ENCODE peak calls at places on chromosome 4, in ten cellular contexts. One of them, this sample, is unnamed.

GRCh38 chr4:76536381-76536689 is 101.3 kb downstream of the SHROOM3 start:
- DNase-seq in cardiac muscle cell: no peak
- DNase-seq in GM23338: no peak
- DNase-seq in ovary: no peak
- DNase-seq in body of pancreas: no peak
- DNase-seq in OCI-LY7: no peak
- DNase-seq in suprapubic skin: no peak
- DNase-seq in endodermal cell: no peak
- DNase-seq in upper lobe of right lung: no peak
- DNase-seq in CD4-positive, CD25-positive, alpha-beta regulatory T cell: no peak
- DNase-seq in this sample: no peak

GRCh38 chr4:9691221-9692065 is 90.0 kb upstream of the DRD5 start:
- DNase-seq in cardiac muscle cell: peak; percentile 96
- DNase-seq in GM23338: peak; percentile 97
- DNase-seq in ovary: peak; percentile 96
- DNase-seq in body of pancreas: peak; percentile 96
- DNase-seq in OCI-LY7: peak; percentile 70
- DNase-seq in suprapubic skin: peak; percentile 98
- DNase-seq in endodermal cell: peak; percentile 100
- DNase-seq in upper lobe of right lung: peak; percentile 98
- DNase-seq in CD4-positive, CD25-positive, alpha-beta regulatory T cell: peak; percentile 88
- DNase-seq in this sample: peak; percentile 91

GRCh38 chr4:33062155-33062554 is 2342.0 kb downstream of the PCDH7 start:
- DNase-seq in cardiac muscle cell: peak; percentile 57
- DNase-seq in GM23338: no peak
- DNase-seq in ovary: no peak
- DNase-seq in body of pancreas: no peak
- DNase-seq in OCI-LY7: no peak
- DNase-seq in suprapubic skin: no peak
- DNase-seq in endodermal cell: no peak
- DNase-seq in upper lobe of right lung: no peak
- DNase-seq in CD4-positive, CD25-positive, alpha-beta regulatory T cell: no peak
- DNase-seq in this sample: no peak

GRCh38 chr4:165208322-165208652 is 926 bp downstream of the KLHL2 start:
- DNase-seq in cardiac muscle cell: no peak
- DNase-seq in GM23338: no peak
- DNase-seq in ovary: no peak
- DNase-seq in body of pancreas: no peak
- DNase-seq in OCI-LY7: no peak
- DNase-seq in suprapubic skin: no peak
- DNase-seq in endodermal cell: no peak
- DNase-seq in upper lobe of right lung: no peak
- DNase-seq in CD4-positive, CD25-positive, alpha-beta regulatory T cell: peak; percentile 37
- DNase-seq in this sample: no peak

GRCh38 chr4:55013431-55013955 is 111.9 kb downstream of the KDR start:
- DNase-seq in cardiac muscle cell: no peak
- DNase-seq in GM23338: no peak
- DNase-seq in ovary: no peak
- DNase-seq in body of pancreas: no peak
- DNase-seq in OCI-LY7: no peak
- DNase-seq in suprapubic skin: no peak
- DNase-seq in endodermal cell: no peak
- DNase-seq in upper lobe of right lung: no peak
- DNase-seq in CD4-positive, CD25-positive, alpha-beta regulatory T cell: no peak
- DNase-seq in this sample: no peak

GRCh38 chr4:110211007-110211769 is 12.8 kb upstream of the ELOVL6 start:
- DNase-seq in cardiac muscle cell: peak; percentile 69
- DNase-seq in GM23338: peak; percentile 70
- DNase-seq in ovary: no peak
- DNase-seq in body of pancreas: peak; percentile 18
- DNase-seq in OCI-LY7: peak; percentile 66
- DNase-seq in suprapubic skin: no peak
- DNase-seq in endodermal cell: no peak
- DNase-seq in upper lobe of right lung: no peak
- DNase-seq in CD4-positive, CD25-positive, alpha-beta regulatory T cell: peak; percentile 46
- DNase-seq in this sample: peak; percentile 41

GRCh38 chr4:143420227-143420626 is 83.6 kb downstream of the GAB1 start:
- DNase-seq in cardiac muscle cell: no peak
- DNase-seq in GM23338: no peak
- DNase-seq in ovary: no peak
- DNase-seq in body of pancreas: no peak
- DNase-seq in OCI-LY7: peak; percentile 75
- DNase-seq in suprapubic skin: no peak
- DNase-seq in endodermal cell: no peak
- DNase-seq in upper lobe of right lung: no peak
- DNase-seq in CD4-positive, CD25-positive, alpha-beta regulatory T cell: no peak
- DNase-seq in this sample: no peak

GRCh38 chr4:83362492-83363329 is 28.1 kb upstream of the HPSE start:
- DNase-seq in cardiac muscle cell: peak; percentile 67
- DNase-seq in GM23338: peak; percentile 33
- DNase-seq in ovary: no peak
- DNase-seq in body of pancreas: no peak
- DNase-seq in OCI-LY7: peak; percentile 63
- DNase-seq in suprapubic skin: no peak
- DNase-seq in endodermal cell: no peak
- DNase-seq in upper lobe of right lung: no peak
- DNase-seq in CD4-positive, CD25-positive, alpha-beta regulatory T cell: peak; percentile 8
- DNase-seq in this sample: no peak

GRCh38 chr4:138727704-138728103 is 287.9 kb upstream of the NOCT start:
- DNase-seq in cardiac muscle cell: peak; percentile 35
- DNase-seq in GM23338: no peak
- DNase-seq in ovary: no peak
- DNase-seq in body of pancreas: no peak
- DNase-seq in OCI-LY7: no peak
- DNase-seq in suprapubic skin: no peak
- DNase-seq in endodermal cell: no peak
- DNase-seq in upper lobe of right lung: no peak
- DNase-seq in CD4-positive, CD25-positive, alpha-beta regulatory T cell: no peak
- DNase-seq in this sample: no peak

GRCh38 chr4:37590016-37590415 is 96.2 kb downstream of the RELL1 start:
- DNase-seq in cardiac muscle cell: no peak
- DNase-seq in GM23338: no peak
- DNase-seq in ovary: no peak
- DNase-seq in body of pancreas: no peak
- DNase-seq in OCI-LY7: no peak
- DNase-seq in suprapubic skin: no peak
- DNase-seq in endodermal cell: no peak
- DNase-seq in upper lobe of right lung: no peak
- DNase-seq in CD4-positive, CD25-positive, alpha-beta regulatory T cell: no peak
- DNase-seq in this sample: no peak

GRCh38 chr4:75919914-75920313 is 17.7 kb upstream of the PPEF2 start:
- DNase-seq in cardiac muscle cell: peak; percentile 89
- DNase-seq in GM23338: no peak
- DNase-seq in ovary: no peak
- DNase-seq in body of pancreas: no peak
- DNase-seq in OCI-LY7: no peak
- DNase-seq in suprapubic skin: no peak
- DNase-seq in endodermal cell: no peak
- DNase-seq in upper lobe of right lung: no peak
- DNase-seq in CD4-positive, CD25-positive, alpha-beta regulatory T cell: no peak
- DNase-seq in this sample: no peak

GRCh38 chr4:8294775-8295174 is 25.2 kb downstream of the HTRA3 start:
- DNase-seq in cardiac muscle cell: no peak
- DNase-seq in GM23338: no peak
- DNase-seq in ovary: no peak
- DNase-seq in body of pancreas: no peak
- DNase-seq in OCI-LY7: no peak
- DNase-seq in suprapubic skin: no peak
- DNase-seq in endodermal cell: no peak
- DNase-seq in upper lobe of right lung: no peak
- DNase-seq in CD4-positive, CD25-positive, alpha-beta regulatory T cell: no peak
- DNase-seq in this sample: no peak

GRCh38 chr4:789571-790465 is 36.1 kb downstream of the CPLX1 start:
- DNase-seq in cardiac muscle cell: no peak
- DNase-seq in GM23338: no peak
- DNase-seq in ovary: no peak
- DNase-seq in body of pancreas: no peak
- DNase-seq in OCI-LY7: no peak
- DNase-seq in suprapubic skin: no peak
- DNase-seq in endodermal cell: peak; percentile 42
- DNase-seq in upper lobe of right lung: no peak
- DNase-seq in CD4-positive, CD25-positive, alpha-beta regulatory T cell: no peak
- DNase-seq in this sample: no peak

GRCh38 chr4:114326358-114326757 is 272.2 kb upstream of the UGT8 start:
- DNase-seq in cardiac muscle cell: no peak
- DNase-seq in GM23338: no peak
- DNase-seq in ovary: no peak
- DNase-seq in body of pancreas: no peak
- DNase-seq in OCI-LY7: no peak
- DNase-seq in suprapubic skin: no peak
- DNase-seq in endodermal cell: no peak
- DNase-seq in upper lobe of right lung: no peak
- DNase-seq in CD4-positive, CD25-positive, alpha-beta regulatory T cell: no peak
- DNase-seq in this sample: no peak

DNA sequence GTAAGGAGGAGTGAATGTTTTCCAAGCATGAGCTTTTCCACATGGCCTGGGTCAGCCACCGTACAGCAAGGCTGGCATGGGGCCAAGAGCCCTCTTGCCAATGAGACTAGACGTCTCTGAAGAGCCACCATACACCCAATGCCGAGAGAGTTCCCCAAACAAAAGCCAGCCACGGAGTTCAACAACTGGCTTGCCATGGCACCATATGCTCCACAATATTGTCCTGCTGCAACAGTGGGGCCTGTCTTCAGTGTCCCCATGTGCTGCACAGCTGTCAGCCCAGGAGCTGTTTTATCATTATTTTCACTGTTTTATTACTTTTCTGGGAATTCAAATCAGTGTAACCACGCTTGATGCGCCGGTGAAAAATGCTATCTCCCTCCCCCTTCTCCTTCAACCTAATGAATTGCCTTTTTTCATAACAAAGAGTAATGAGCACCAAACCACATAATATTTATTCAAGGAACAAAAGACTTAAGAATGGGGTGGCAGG is 18.4 kb downstream of the MAML3 start:
- DNase-seq in cardiac muscle cell: peak; percentile 63
- DNase-seq in GM23338: no peak
- DNase-seq in ovary: peak; percentile 79
- DNase-seq in body of pancreas: peak; percentile 37
- DNase-seq in OCI-LY7: no peak
- DNase-seq in suprapubic skin: no peak
- DNase-seq in endodermal cell: no peak
- DNase-seq in upper lobe of right lung: peak; percentile 69
- DNase-seq in CD4-positive, CD25-positive, alpha-beta regulatory T cell: no peak
- DNase-seq in this sample: peak; percentile 25
- H3K4me1 ChIP-seq in cardiac muscle cell: peaks cover 26% of the 10 kb centered on the region
- H3K4me1 ChIP-seq in GM23338: peaks cover 37% of the 10 kb centered on the region
- H3K4me1 ChIP-seq in ovary: peaks cover 30% of the 10 kb centered on the region
- H3K4me1 ChIP-seq in body of pancreas: peaks cover 37% of the 10 kb centered on the region
- H3K4me1 ChIP-seq in OCI-LY7: no peaks in the 10 kb centered on the region
- H3K4me1 ChIP-seq in suprapubic skin: peaks cover 4% of the 10 kb centered on the region
- H3K4me1 ChIP-seq in endodermal cell: no peaks in the 10 kb centered on the region
- H3K4me1 ChIP-seq in upper lobe of right lung: peaks cover 21% of the 10 kb centered on the region
- H3K4me1 ChIP-seq in CD4-positive, CD25-positive, alpha-beta regulatory T cell: no peaks in the 10 kb centered on the region
- H3K4me1 ChIP-seq in this sample: no peaks in the 10 kb centered on the region

DNA sequence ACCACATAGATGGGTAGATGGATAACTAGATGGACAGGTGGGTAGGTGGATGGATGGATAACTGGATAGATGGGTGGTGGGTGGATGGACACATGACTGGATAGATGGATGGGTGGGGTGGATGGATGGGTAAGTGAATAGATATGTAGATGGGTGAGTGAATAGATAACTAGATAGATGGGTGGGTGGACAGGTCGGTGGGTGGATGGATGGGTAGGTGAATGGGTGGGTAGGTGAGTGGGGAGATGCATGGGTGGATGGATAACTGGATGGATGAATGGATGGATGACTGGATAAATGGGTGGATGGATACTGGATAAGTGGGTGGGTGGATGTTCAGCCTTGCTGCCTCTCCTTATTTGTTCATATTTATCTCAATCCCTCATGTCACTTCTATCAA is 52.1 kb upstream of the MTNR1A start:
- DNase-seq in cardiac muscle cell: no peak
- DNase-seq in GM23338: no peak
- DNase-seq in ovary: no peak
- DNase-seq in body of pancreas: no peak
- DNase-seq in OCI-LY7: no peak
- DNase-seq in suprapubic skin: no peak
- DNase-seq in endodermal cell: no peak
- DNase-seq in upper lobe of right lung: no peak
- DNase-seq in CD4-positive, CD25-positive, alpha-beta regulatory T cell: no peak
- DNase-seq in this sample: no peak
- H3K36me3 ChIP-seq in cardiac muscle cell: peaks cover 63% of the 10 kb centered on the region
- H3K36me3 ChIP-seq in GM23338: peaks cover 65% of the 10 kb centered on the region
- H3K36me3 ChIP-seq in ovary: no peaks in the 10 kb centered on the region
- H3K36me3 ChIP-seq in body of pancreas: peaks cover 5% of the 10 kb centered on the region
- H3K36me3 ChIP-seq in OCI-LY7: no peaks in the 10 kb centered on the region
- H3K36me3 ChIP-seq in suprapubic skin: peaks cover 84% of the 10 kb centered on the region
- H3K36me3 ChIP-seq in endodermal cell: peaks cover 78% of the 10 kb centered on the region
- H3K36me3 ChIP-seq in upper lobe of right lung: peaks cover 45% of the 10 kb centered on the region
- H3K36me3 ChIP-seq in CD4-positive, CD25-positive, alpha-beta regulatory T cell: no peaks in the 10 kb centered on the region
- H3K36me3 ChIP-seq in this sample: peaks cover 85% of the 10 kb centered on the region

DNA sequence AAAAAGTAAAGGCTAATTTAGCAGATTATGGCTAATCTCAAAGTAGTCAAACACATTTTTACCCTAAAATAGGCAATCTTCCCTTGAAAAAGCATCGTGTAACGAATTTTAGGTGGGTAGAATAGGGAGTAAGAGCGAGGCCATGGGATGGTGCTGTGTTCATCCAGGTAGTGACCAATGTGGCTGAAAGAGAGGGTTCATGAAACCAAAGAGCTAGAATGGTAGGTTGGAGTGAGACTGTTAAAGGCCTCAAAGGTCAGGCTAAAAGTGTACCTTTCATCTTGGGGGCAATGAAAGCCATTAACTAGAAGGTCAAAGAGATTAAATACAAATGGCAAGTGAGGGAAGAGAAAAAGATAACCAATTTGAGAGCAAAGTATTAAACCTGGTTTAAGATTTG is 23.6 kb downstream of the EIF4E start:
- DNase-seq in cardiac muscle cell: no peak
- DNase-seq in GM23338: no peak
- DNase-seq in ovary: no peak
- DNase-seq in body of pancreas: no peak
- DNase-seq in OCI-LY7: no peak
- DNase-seq in suprapubic skin: no peak
- DNase-seq in endodermal cell: no peak
- DNase-seq in upper lobe of right lung: no peak
- DNase-seq in CD4-positive, CD25-positive, alpha-beta regulatory T cell: no peak
- DNase-seq in this sample: no peak
- H3K4me1 ChIP-seq in cardiac muscle cell: peaks cover 11% of the 10 kb centered on the region
- H3K4me1 ChIP-seq in GM23338: peaks cover 40% of the 10 kb centered on the region
- H3K4me1 ChIP-seq in ovary: no peaks in the 10 kb centered on the region
- H3K4me1 ChIP-seq in body of pancreas: peaks cover 35% of the 10 kb centered on the region
- H3K4me1 ChIP-seq in OCI-LY7: peaks cover 17% of the 10 kb centered on the region
- H3K4me1 ChIP-seq in suprapubic skin: peaks cover 33% of the 10 kb centered on the region
- H3K4me1 ChIP-seq in endodermal cell: peaks cover 6% of the 10 kb centered on the region
- H3K4me1 ChIP-seq in upper lobe of right lung: peaks cover 10% of the 10 kb centered on the region
- H3K4me1 ChIP-seq in CD4-positive, CD25-positive, alpha-beta regulatory T cell: peaks cover 18% of the 10 kb centered on the region
- H3K4me1 ChIP-seq in this sample: peaks cover 14% of the 10 kb centered on the region

DNA sequence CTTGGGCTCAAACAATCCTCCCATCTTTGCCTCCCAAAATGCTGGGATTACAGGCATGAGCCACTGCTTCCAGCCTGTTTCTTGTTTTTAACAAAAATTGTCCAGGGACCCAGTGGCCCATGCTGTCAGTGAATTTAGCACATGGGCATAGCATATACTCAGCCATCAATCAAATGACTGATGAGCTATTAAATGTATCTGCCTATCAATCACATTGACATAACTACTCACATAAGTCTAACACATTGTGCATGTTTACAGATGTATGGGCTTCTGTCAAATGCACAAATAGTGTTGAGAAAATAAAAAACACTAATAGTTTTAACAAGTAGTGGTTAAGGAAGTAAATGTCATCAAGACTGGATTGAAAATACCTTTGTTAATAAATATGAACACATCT is 249.4 kb downstream of the COX18 start:
- DNase-seq in cardiac muscle cell: no peak
- DNase-seq in GM23338: no peak
- DNase-seq in ovary: no peak
- DNase-seq in body of pancreas: no peak
- DNase-seq in OCI-LY7: no peak
- DNase-seq in suprapubic skin: no peak
- DNase-seq in endodermal cell: no peak
- DNase-seq in upper lobe of right lung: no peak
- DNase-seq in CD4-positive, CD25-positive, alpha-beta regulatory T cell: no peak
- DNase-seq in this sample: no peak
- H3K36me3 ChIP-seq in cardiac muscle cell: no peaks in the 10 kb centered on the region
- H3K36me3 ChIP-seq in GM23338: no peaks in the 10 kb centered on the region
- H3K36me3 ChIP-seq in ovary: no peaks in the 10 kb centered on the region
- H3K36me3 ChIP-seq in body of pancreas: no peaks in the 10 kb centered on the region
- H3K36me3 ChIP-seq in OCI-LY7: no peaks in the 10 kb centered on the region
- H3K36me3 ChIP-seq in suprapubic skin: no peaks in the 10 kb centered on the region
- H3K36me3 ChIP-seq in endodermal cell: no peaks in the 10 kb centered on the region
- H3K36me3 ChIP-seq in upper lobe of right lung: no peaks in the 10 kb centered on the region
- H3K36me3 ChIP-seq in CD4-positive, CD25-positive, alpha-beta regulatory T cell: no peaks in the 10 kb centered on the region
- H3K36me3 ChIP-seq in this sample: no peaks in the 10 kb centered on the region